ENCODE peak calls at places on chromosomes 13 and 19, in nine cellular contexts. One of them, this sample, is unnamed.

GRCh38 chr13:51453308-51453958 is 597 bp upstream of the INTS6 start:
- DNase-seq in retinal pigment epithelial cell: no peak
- DNase-seq in astrocyte of the cerebellum: no peak
- DNase-seq in fibroblast of the aortic adventitia: no peak
- DNase-seq in adrenal gland: peak
- DNase-seq in fibroblast of lung: no peak
- DNase-seq in coronary artery: no peak
- DNase-seq in BJ: no peak
- DNase-seq in ascending aorta: no peak
- DNase-seq in this sample: no peak

GRCh38 chr19:43511324-43511723 is 6.8 kb upstream of the PHLDB3 start:
- DNase-seq in retinal pigment epithelial cell: no peak
- DNase-seq in astrocyte of the cerebellum: no peak
- DNase-seq in fibroblast of the aortic adventitia: no peak
- DNase-seq in adrenal gland: no peak
- DNase-seq in fibroblast of lung: no peak
- DNase-seq in coronary artery: no peak
- DNase-seq in BJ: no peak
- DNase-seq in ascending aorta: no peak
- DNase-seq in this sample: no peak

GRCh38 chr19:35759697-35760096 is 1.7 kb downstream of the PROSER3 start:
- DNase-seq in retinal pigment epithelial cell: no peak
- DNase-seq in astrocyte of the cerebellum: no peak
- DNase-seq in fibroblast of the aortic adventitia: no peak
- DNase-seq in adrenal gland: no peak
- DNase-seq in fibroblast of lung: no peak
- DNase-seq in coronary artery: no peak
- DNase-seq in BJ: no peak
- DNase-seq in ascending aorta: no peak
- DNase-seq in this sample: no peak

GRCh38 chr13:79481685-79482052 is 714 bp downstream of the NDFIP2 start:
- DNase-seq in retinal pigment epithelial cell: no peak
- DNase-seq in astrocyte of the cerebellum: no peak
- DNase-seq in fibroblast of the aortic adventitia: no peak
- DNase-seq in adrenal gland: no peak
- DNase-seq in fibroblast of lung: no peak
- DNase-seq in coronary artery: no peak
- DNase-seq in BJ: no peak
- DNase-seq in ascending aorta: no peak
- DNase-seq in this sample: no peak

GRCh38 chr19:10452726-10453620 is 32.6 kb downstream of the PDE4A start:
- DNase-seq in retinal pigment epithelial cell: no peak
- DNase-seq in astrocyte of the cerebellum: no peak
- DNase-seq in fibroblast of the aortic adventitia: no peak
- DNase-seq in adrenal gland: no peak
- DNase-seq in fibroblast of lung: no peak
- DNase-seq in coronary artery: no peak
- DNase-seq in BJ: no peak
- DNase-seq in ascending aorta: no peak
- DNase-seq in this sample: no peak

GRCh38 chr19:35000647-35001501 is 751 bp downstream of the GRAMD1A start:
- DNase-seq in retinal pigment epithelial cell: no peak
- DNase-seq in astrocyte of the cerebellum: no peak
- DNase-seq in fibroblast of the aortic adventitia: peak
- DNase-seq in adrenal gland: no peak
- DNase-seq in fibroblast of lung: peak
- DNase-seq in coronary artery: no peak
- DNase-seq in BJ: no peak
- DNase-seq in ascending aorta: no peak
- DNase-seq in this sample: peak

GRCh38 chr13:94351292-94352000 is 128.0 kb downstream of the DCT start:
- DNase-seq in retinal pigment epithelial cell: no peak
- DNase-seq in astrocyte of the cerebellum: no peak
- DNase-seq in fibroblast of the aortic adventitia: peak
- DNase-seq in adrenal gland: no peak
- DNase-seq in fibroblast of lung: peak
- DNase-seq in coronary artery: no peak
- DNase-seq in BJ: no peak
- DNase-seq in ascending aorta: no peak
- DNase-seq in this sample: peak

GRCh38 chr19:4444765-4445741 is 12.5 kb downstream of the UBXN6 start:
- DNase-seq in retinal pigment epithelial cell: no peak
- DNase-seq in astrocyte of the cerebellum: no peak
- DNase-seq in fibroblast of the aortic adventitia: no peak
- DNase-seq in adrenal gland: peak
- DNase-seq in fibroblast of lung: peak
- DNase-seq in coronary artery: no peak
- DNase-seq in BJ: no peak
- DNase-seq in ascending aorta: no peak
- DNase-seq in this sample: peak

GRCh38 chr13:65594255-65594654 is 1635.9 kb downstream of the PCDH9 start:
- DNase-seq in retinal pigment epithelial cell: no peak
- DNase-seq in astrocyte of the cerebellum: peak
- DNase-seq in fibroblast of the aortic adventitia: peak
- DNase-seq in adrenal gland: no peak
- DNase-seq in fibroblast of lung: peak
- DNase-seq in coronary artery: no peak
- DNase-seq in BJ: no peak
- DNase-seq in ascending aorta: no peak
- DNase-seq in this sample: no peak

GRCh38 chr19:36142496-36142895 is 2.6 kb downstream of the CAPNS1 start:
- DNase-seq in retinal pigment epithelial cell: no peak
- DNase-seq in astrocyte of the cerebellum: no peak
- DNase-seq in fibroblast of the aortic adventitia: no peak
- DNase-seq in adrenal gland: no peak
- DNase-seq in fibroblast of lung: no peak
- DNase-seq in coronary artery: no peak
- DNase-seq in BJ: no peak
- DNase-seq in ascending aorta: no peak
- DNase-seq in this sample: no peak

GRCh38 chr19:48746738-48747575 is at the start of gene IZUMO1:
- DNase-seq in retinal pigment epithelial cell: peak
- DNase-seq in astrocyte of the cerebellum: peak
- DNase-seq in fibroblast of the aortic adventitia: peak
- DNase-seq in adrenal gland: peak
- DNase-seq in fibroblast of lung: peak
- DNase-seq in coronary artery: no peak
- DNase-seq in BJ: peak
- DNase-seq in ascending aorta: peak
- DNase-seq in this sample: peak

GRCh38 chr19:7230826-7231225 is 63.4 kb downstream of the INSR start:
- DNase-seq in retinal pigment epithelial cell: no peak
- DNase-seq in astrocyte of the cerebellum: no peak
- DNase-seq in fibroblast of the aortic adventitia: peak
- DNase-seq in adrenal gland: peak
- DNase-seq in fibroblast of lung: no peak
- DNase-seq in coronary artery: no peak
- DNase-seq in BJ: no peak
- DNase-seq in ascending aorta: no peak
- DNase-seq in this sample: no peak
- H3K4me3 ChIP-seq in retinal pigment epithelial cell: no peak
- H3K4me3 ChIP-seq in astrocyte of the cerebellum: no peak
- H3K4me3 ChIP-seq in fibroblast of the aortic adventitia: no peak
- H3K4me3 ChIP-seq in adrenal gland: no peak
- H3K4me3 ChIP-seq in fibroblast of lung: no peak
- H3K4me3 ChIP-seq in coronary artery: no peak
- H3K4me3 ChIP-seq in BJ: no peak
- H3K4me3 ChIP-seq in ascending aorta: peak
- H3K4me3 ChIP-seq in this sample: no peak

GRCh38 chr19:56162258-56162657 is 13.6 kb upstream of the GALP start:
- DNase-seq in retinal pigment epithelial cell: no peak
- DNase-seq in astrocyte of the cerebellum: no peak
- DNase-seq in fibroblast of the aortic adventitia: no peak
- DNase-seq in adrenal gland: no peak
- DNase-seq in fibroblast of lung: no peak
- DNase-seq in coronary artery: no peak
- DNase-seq in BJ: no peak
- DNase-seq in ascending aorta: no peak
- DNase-seq in this sample: no peak
- TF ChIP-seq CTCF in retinal pigment epithelial cell: no peak
- TF ChIP-seq CTCF in astrocyte of the cerebellum: no peak
- TF ChIP-seq CTCF in fibroblast of the aortic adventitia: no peak
- TF ChIP-seq CTCF in adrenal gland: no peak
- TF ChIP-seq CTCF in fibroblast of lung: no peak
- TF ChIP-seq CTCF in coronary artery: no peak
- TF ChIP-seq CTCF in BJ: no peak
- TF ChIP-seq CTCF in ascending aorta: no peak
- TF ChIP-seq CTCF in this sample: no peak

DNA sequence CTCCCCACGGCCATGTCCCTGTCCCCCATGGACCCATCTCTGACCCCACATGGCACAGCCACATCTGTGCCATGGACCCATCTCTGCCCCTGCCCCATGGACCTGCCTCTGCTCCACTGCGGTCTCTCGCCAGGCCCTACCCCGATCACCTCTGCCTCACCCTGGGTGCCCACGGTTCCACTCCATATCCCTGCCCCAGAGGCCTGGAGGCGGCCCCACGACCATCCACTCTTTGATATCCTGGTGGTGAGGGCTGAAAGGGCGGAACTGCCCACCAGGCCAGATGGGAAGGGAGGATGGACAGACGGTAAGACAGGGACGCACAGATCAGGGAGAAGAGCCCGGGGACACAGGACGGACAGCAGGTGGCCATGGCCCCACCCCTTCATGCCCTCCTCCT is 327 bp downstream of the PTGER1 start:
- DNase-seq in retinal pigment epithelial cell: no peak
- DNase-seq in astrocyte of the cerebellum: no peak
- DNase-seq in fibroblast of the aortic adventitia: no peak
- DNase-seq in adrenal gland: no peak
- DNase-seq in fibroblast of lung: no peak
- DNase-seq in coronary artery: no peak
- DNase-seq in BJ: no peak
- DNase-seq in ascending aorta: no peak
- DNase-seq in this sample: no peak
- H3K4me3 ChIP-seq in retinal pigment epithelial cell: peak
- H3K4me3 ChIP-seq in astrocyte of the cerebellum: peak
- H3K4me3 ChIP-seq in fibroblast of the aortic adventitia: peak
- H3K4me3 ChIP-seq in adrenal gland: no peak
- H3K4me3 ChIP-seq in fibroblast of lung: peak
- H3K4me3 ChIP-seq in coronary artery: peak
- H3K4me3 ChIP-seq in BJ: peak
- H3K4me3 ChIP-seq in ascending aorta: peak
- H3K4me3 ChIP-seq in this sample: peak

GRCh38 chr19:920051-920857 is 3.1 kb downstream of the KISS1R start:
- DNase-seq in retinal pigment epithelial cell: no peak
- DNase-seq in astrocyte of the cerebellum: no peak
- DNase-seq in fibroblast of the aortic adventitia: peak
- DNase-seq in adrenal gland: no peak
- DNase-seq in fibroblast of lung: peak
- DNase-seq in coronary artery: no peak
- DNase-seq in BJ: no peak
- DNase-seq in ascending aorta: no peak
- DNase-seq in this sample: no peak
- TF ChIP-seq CTCF in retinal pigment epithelial cell: no peak
- TF ChIP-seq CTCF in astrocyte of the cerebellum: no peak
- TF ChIP-seq CTCF in fibroblast of the aortic adventitia: no peak
- TF ChIP-seq CTCF in adrenal gland: no peak
- TF ChIP-seq CTCF in fibroblast of lung: no peak
- TF ChIP-seq CTCF in coronary artery: no peak
- TF ChIP-seq CTCF in BJ: no peak
- TF ChIP-seq CTCF in ascending aorta: no peak
- TF ChIP-seq CTCF in this sample: no peak

DNA sequence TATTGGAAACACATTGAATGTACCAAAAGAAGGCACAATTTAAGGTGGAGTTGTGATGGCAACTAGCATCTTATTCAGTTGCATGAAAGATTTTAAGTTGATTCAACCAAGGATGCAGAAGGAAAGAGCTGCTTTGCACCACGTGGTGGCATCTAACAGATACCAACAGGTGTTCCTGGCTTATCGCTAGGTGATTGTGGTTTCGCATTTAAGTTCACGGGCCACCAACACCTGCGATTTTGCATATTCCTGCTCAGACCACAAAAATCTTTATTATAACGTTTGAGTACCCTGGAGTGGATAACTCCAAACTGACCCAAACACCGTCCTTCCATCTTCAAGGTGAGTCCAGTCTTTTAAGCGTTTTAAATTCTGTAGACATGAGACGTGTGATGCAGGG is 45.3 kb downstream of the RGCC start:
- DNase-seq in retinal pigment epithelial cell: no peak
- DNase-seq in astrocyte of the cerebellum: no peak
- DNase-seq in fibroblast of the aortic adventitia: no peak
- DNase-seq in adrenal gland: no peak
- DNase-seq in fibroblast of lung: no peak
- DNase-seq in coronary artery: no peak
- DNase-seq in BJ: no peak
- DNase-seq in ascending aorta: no peak
- DNase-seq in this sample: no peak
- H3K4me3 ChIP-seq in retinal pigment epithelial cell: no peak
- H3K4me3 ChIP-seq in astrocyte of the cerebellum: no peak
- H3K4me3 ChIP-seq in fibroblast of the aortic adventitia: no peak
- H3K4me3 ChIP-seq in adrenal gland: no peak
- H3K4me3 ChIP-seq in fibroblast of lung: no peak
- H3K4me3 ChIP-seq in coronary artery: no peak
- H3K4me3 ChIP-seq in BJ: no peak
- H3K4me3 ChIP-seq in ascending aorta: no peak
- H3K4me3 ChIP-seq in this sample: no peak

DNA sequence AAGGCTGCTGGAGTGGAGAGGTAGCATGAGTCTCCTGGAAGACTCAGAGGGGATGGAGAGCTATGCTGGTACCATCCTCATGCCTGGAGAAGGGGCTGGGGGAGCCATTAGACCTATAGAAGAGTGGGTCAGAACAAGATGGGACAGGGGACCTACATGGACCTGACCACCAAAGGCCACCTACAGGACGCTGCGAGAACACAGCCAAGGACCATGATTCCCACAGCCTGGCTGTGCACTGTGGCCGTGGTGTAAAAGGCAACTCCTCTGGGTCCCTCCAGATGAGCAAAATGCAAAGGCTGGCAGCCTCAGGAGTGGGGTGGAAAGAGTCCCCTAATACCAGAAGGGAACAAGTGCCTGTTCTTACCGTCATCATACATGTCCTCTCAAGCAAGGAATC is 216.2 kb downstream of the SLC7A1 start:
- DNase-seq in retinal pigment epithelial cell: no peak
- DNase-seq in astrocyte of the cerebellum: no peak
- DNase-seq in fibroblast of the aortic adventitia: no peak
- DNase-seq in adrenal gland: no peak
- DNase-seq in fibroblast of lung: no peak
- DNase-seq in coronary artery: no peak
- DNase-seq in BJ: no peak
- DNase-seq in ascending aorta: no peak
- DNase-seq in this sample: no peak
- TF ChIP-seq CTCF in retinal pigment epithelial cell: no peak
- TF ChIP-seq CTCF in astrocyte of the cerebellum: no peak
- TF ChIP-seq CTCF in fibroblast of the aortic adventitia: no peak
- TF ChIP-seq CTCF in adrenal gland: no peak
- TF ChIP-seq CTCF in fibroblast of lung: no peak
- TF ChIP-seq CTCF in coronary artery: no peak
- TF ChIP-seq CTCF in BJ: no peak
- TF ChIP-seq CTCF in ascending aorta: no peak
- TF ChIP-seq CTCF in this sample: no peak